ENCODE peak calls at places on chromosome 10, in ten cellular contexts. One of them, this sample, is unnamed.

GRCh38 chr10:43205681-43206390 is 61.0 kb downstream of the RASGEF1A start:
- DNase-seq in amniotic epithelial cell: no peak
- DNase-seq in amygdala: no peak
- DNase-seq in KBM-7: no peak
- DNase-seq in NCI-H1417: no peak
- DNase-seq in lung microvascular endothelial cell: no peak
- DNase-seq in astrocyte of the spinal cord: no peak
- DNase-seq in naive thymus-derived CD8-positive, alpha-beta T cell: no peak
- DNase-seq in stimulated activated CD4-positive, alpha-beta T cell treated with anti-CD3 and anti-CD28 coated beads, Interleukin-12 subunit alpha, Interleukin-12 subunit beta, amount 100 ng/mL, for 24 hours: no peak
- DNase-seq in Caki2: no peak
- DNase-seq in this sample: no peak

GRCh38 chr10:87659571-87660483 is at the start of gene PAPSS2:
- DNase-seq in amniotic epithelial cell: peak
- DNase-seq in amygdala: no peak
- DNase-seq in KBM-7: peak
- DNase-seq in NCI-H1417: peak
- DNase-seq in lung microvascular endothelial cell: peak
- DNase-seq in astrocyte of the spinal cord: peak
- DNase-seq in naive thymus-derived CD8-positive, alpha-beta T cell: peak
- DNase-seq in stimulated activated CD4-positive, alpha-beta T cell treated with anti-CD3 and anti-CD28 coated beads, Interleukin-12 subunit alpha, Interleukin-12 subunit beta, amount 100 ng/mL, for 24 hours: no peak
- DNase-seq in Caki2: peak
- DNase-seq in this sample: no peak

GRCh38 chr10:24701447-24701846 is 22.2 kb downstream of the ARHGAP21 start:
- DNase-seq in amniotic epithelial cell: no peak
- DNase-seq in amygdala: no peak
- DNase-seq in KBM-7: peak
- DNase-seq in NCI-H1417: no peak
- DNase-seq in lung microvascular endothelial cell: no peak
- DNase-seq in astrocyte of the spinal cord: no peak
- DNase-seq in naive thymus-derived CD8-positive, alpha-beta T cell: no peak
- DNase-seq in stimulated activated CD4-positive, alpha-beta T cell treated with anti-CD3 and anti-CD28 coated beads, Interleukin-12 subunit alpha, Interleukin-12 subunit beta, amount 100 ng/mL, for 24 hours: no peak
- DNase-seq in Caki2: no peak
- DNase-seq in this sample: no peak

GRCh38 chr10:132497788-132498561 is 39.6 kb upstream of the INPP5A start:
- DNase-seq in amniotic epithelial cell: no peak
- DNase-seq in amygdala: no peak
- DNase-seq in KBM-7: no peak
- DNase-seq in NCI-H1417: no peak
- DNase-seq in lung microvascular endothelial cell: no peak
- DNase-seq in astrocyte of the spinal cord: no peak
- DNase-seq in naive thymus-derived CD8-positive, alpha-beta T cell: no peak
- DNase-seq in stimulated activated CD4-positive, alpha-beta T cell treated with anti-CD3 and anti-CD28 coated beads, Interleukin-12 subunit alpha, Interleukin-12 subunit beta, amount 100 ng/mL, for 24 hours: no peak
- DNase-seq in Caki2: no peak
- DNase-seq in this sample: no peak

GRCh38 chr10:33546031-33546430 is 211.6 kb upstream of the NRP1 start:
- DNase-seq in amniotic epithelial cell: no peak
- DNase-seq in amygdala: no peak
- DNase-seq in KBM-7: no peak
- DNase-seq in NCI-H1417: no peak
- DNase-seq in lung microvascular endothelial cell: no peak
- DNase-seq in astrocyte of the spinal cord: no peak
- DNase-seq in naive thymus-derived CD8-positive, alpha-beta T cell: no peak
- DNase-seq in stimulated activated CD4-positive, alpha-beta T cell treated with anti-CD3 and anti-CD28 coated beads, Interleukin-12 subunit alpha, Interleukin-12 subunit beta, amount 100 ng/mL, for 24 hours: no peak
- DNase-seq in Caki2: no peak
- DNase-seq in this sample: no peak

GRCh38 chr10:80454526-80455460 is 683 bp downstream of the TSPAN14 start:
- DNase-seq in amniotic epithelial cell: no peak
- DNase-seq in amygdala: no peak
- DNase-seq in KBM-7: no peak
- DNase-seq in NCI-H1417: peak
- DNase-seq in lung microvascular endothelial cell: peak
- DNase-seq in astrocyte of the spinal cord: no peak
- DNase-seq in naive thymus-derived CD8-positive, alpha-beta T cell: no peak
- DNase-seq in stimulated activated CD4-positive, alpha-beta T cell treated with anti-CD3 and anti-CD28 coated beads, Interleukin-12 subunit alpha, Interleukin-12 subunit beta, amount 100 ng/mL, for 24 hours: no peak
- DNase-seq in Caki2: peak
- DNase-seq in this sample: no peak

GRCh38 chr10:132685921-132686680 is 99.8 kb downstream of the NKX6-2 start:
- DNase-seq in amniotic epithelial cell: no peak
- DNase-seq in amygdala: no peak
- DNase-seq in KBM-7: no peak
- DNase-seq in NCI-H1417: no peak
- DNase-seq in lung microvascular endothelial cell: no peak
- DNase-seq in astrocyte of the spinal cord: no peak
- DNase-seq in naive thymus-derived CD8-positive, alpha-beta T cell: no peak
- DNase-seq in stimulated activated CD4-positive, alpha-beta T cell treated with anti-CD3 and anti-CD28 coated beads, Interleukin-12 subunit alpha, Interleukin-12 subunit beta, amount 100 ng/mL, for 24 hours: no peak
- DNase-seq in Caki2: no peak
- DNase-seq in this sample: no peak

GRCh38 chr10:131277278-131277677 is 34.2 kb downstream of the TCERG1L start:
- DNase-seq in amniotic epithelial cell: no peak
- DNase-seq in amygdala: no peak
- DNase-seq in KBM-7: no peak
- DNase-seq in NCI-H1417: no peak
- DNase-seq in lung microvascular endothelial cell: no peak
- DNase-seq in astrocyte of the spinal cord: no peak
- DNase-seq in naive thymus-derived CD8-positive, alpha-beta T cell: no peak
- DNase-seq in stimulated activated CD4-positive, alpha-beta T cell treated with anti-CD3 and anti-CD28 coated beads, Interleukin-12 subunit alpha, Interleukin-12 subunit beta, amount 100 ng/mL, for 24 hours: no peak
- DNase-seq in Caki2: no peak
- DNase-seq in this sample: no peak

GRCh38 chr10:120975072-120975910 is 124.1 kb downstream of the WDR11 start:
- DNase-seq in amniotic epithelial cell: peak
- DNase-seq in amygdala: no peak
- DNase-seq in KBM-7: no peak
- DNase-seq in NCI-H1417: no peak
- DNase-seq in lung microvascular endothelial cell: no peak
- DNase-seq in astrocyte of the spinal cord: no peak
- DNase-seq in naive thymus-derived CD8-positive, alpha-beta T cell: no peak
- DNase-seq in stimulated activated CD4-positive, alpha-beta T cell treated with anti-CD3 and anti-CD28 coated beads, Interleukin-12 subunit alpha, Interleukin-12 subunit beta, amount 100 ng/mL, for 24 hours: no peak
- DNase-seq in Caki2: no peak
- DNase-seq in this sample: no peak

GRCh38 chr10:29667191-29667590 is 32.4 kb upstream of the SVIL start:
- DNase-seq in amniotic epithelial cell: no peak
- DNase-seq in amygdala: no peak
- DNase-seq in KBM-7: no peak
- DNase-seq in NCI-H1417: no peak
- DNase-seq in lung microvascular endothelial cell: peak
- DNase-seq in astrocyte of the spinal cord: no peak
- DNase-seq in naive thymus-derived CD8-positive, alpha-beta T cell: no peak
- DNase-seq in stimulated activated CD4-positive, alpha-beta T cell treated with anti-CD3 and anti-CD28 coated beads, Interleukin-12 subunit alpha, Interleukin-12 subunit beta, amount 100 ng/mL, for 24 hours: no peak
- DNase-seq in Caki2: no peak
- DNase-seq in this sample: no peak

GRCh38 chr10:125072824-125073223 is 87.5 kb downstream of the CTBP2 start:
- DNase-seq in amniotic epithelial cell: no peak
- DNase-seq in amygdala: no peak
- DNase-seq in KBM-7: no peak
- DNase-seq in NCI-H1417: no peak
- DNase-seq in lung microvascular endothelial cell: no peak
- DNase-seq in astrocyte of the spinal cord: no peak
- DNase-seq in naive thymus-derived CD8-positive, alpha-beta T cell: no peak
- DNase-seq in stimulated activated CD4-positive, alpha-beta T cell treated with anti-CD3 and anti-CD28 coated beads, Interleukin-12 subunit alpha, Interleukin-12 subunit beta, amount 100 ng/mL, for 24 hours: no peak
- DNase-seq in Caki2: no peak
- DNase-seq in this sample: no peak

GRCh38 chr10:761376-761775 is 71.9 kb upstream of the DIP2C start:
- DNase-seq in amniotic epithelial cell: no peak
- DNase-seq in amygdala: no peak
- DNase-seq in KBM-7: peak
- DNase-seq in NCI-H1417: no peak
- DNase-seq in lung microvascular endothelial cell: no peak
- DNase-seq in astrocyte of the spinal cord: no peak
- DNase-seq in naive thymus-derived CD8-positive, alpha-beta T cell: no peak
- DNase-seq in stimulated activated CD4-positive, alpha-beta T cell treated with anti-CD3 and anti-CD28 coated beads, Interleukin-12 subunit alpha, Interleukin-12 subunit beta, amount 100 ng/mL, for 24 hours: no peak
- DNase-seq in Caki2: no peak
- DNase-seq in this sample: no peak

GRCh38 chr10:79352035-79352595 is 4.8 kb downstream of the PPIF start:
- DNase-seq in amniotic epithelial cell: no peak
- DNase-seq in amygdala: no peak
- DNase-seq in KBM-7: no peak
- DNase-seq in NCI-H1417: no peak
- DNase-seq in lung microvascular endothelial cell: no peak
- DNase-seq in astrocyte of the spinal cord: no peak
- DNase-seq in naive thymus-derived CD8-positive, alpha-beta T cell: no peak
- DNase-seq in stimulated activated CD4-positive, alpha-beta T cell treated with anti-CD3 and anti-CD28 coated beads, Interleukin-12 subunit alpha, Interleukin-12 subunit beta, amount 100 ng/mL, for 24 hours: no peak
- DNase-seq in Caki2: no peak
- DNase-seq in this sample: no peak

GRCh38 chr10:11881477-11882417 is 58.6 kb downstream of the PROSER2 start:
- DNase-seq in amniotic epithelial cell: peak
- DNase-seq in amygdala: no peak
- DNase-seq in KBM-7: no peak
- DNase-seq in NCI-H1417: no peak
- DNase-seq in lung microvascular endothelial cell: no peak
- DNase-seq in astrocyte of the spinal cord: no peak
- DNase-seq in naive thymus-derived CD8-positive, alpha-beta T cell: no peak
- DNase-seq in stimulated activated CD4-positive, alpha-beta T cell treated with anti-CD3 and anti-CD28 coated beads, Interleukin-12 subunit alpha, Interleukin-12 subunit beta, amount 100 ng/mL, for 24 hours: no peak
- DNase-seq in Caki2: peak
- DNase-seq in this sample: no peak

GRCh38 chr10:21732067-21732772 is 198.2 kb downstream of the MLLT10 start:
- DNase-seq in amniotic epithelial cell: peak
- DNase-seq in amygdala: peak
- DNase-seq in KBM-7: peak
- DNase-seq in NCI-H1417: peak
- DNase-seq in lung microvascular endothelial cell: peak
- DNase-seq in astrocyte of the spinal cord: peak
- DNase-seq in naive thymus-derived CD8-positive, alpha-beta T cell: no peak
- DNase-seq in stimulated activated CD4-positive, alpha-beta T cell treated with anti-CD3 and anti-CD28 coated beads, Interleukin-12 subunit alpha, Interleukin-12 subunit beta, amount 100 ng/mL, for 24 hours: no peak
- DNase-seq in Caki2: peak
- DNase-seq in this sample: no peak